ENCODE peak calls at places on chromosomes 2 and 18, in four cellular contexts. One of them, this sample, is unnamed.
A peak's percentile ranks its signal among the peaks of the same experiment; 100 is the strongest.

GRCh38 chr2:131081190-131081589 is 12.1 kb downstream of the FAM168B start:
- DNase-seq in HepG2: no peak
- DNase-seq in GM12878: no peak
- DNase-seq in H1: no peak
- DNase-seq in this sample: no peak

GRCh38 chr2:30225131-30225762 is 6.1 kb upstream of the LBH start:
- DNase-seq in HepG2: no peak
- DNase-seq in GM12878: no peak
- DNase-seq in H1: no peak
- DNase-seq in this sample: no peak

GRCh38 chr2:118387509-118387908 is 299.2 kb downstream of the INSIG2 start:
- DNase-seq in HepG2: no peak
- DNase-seq in GM12878: no peak
- DNase-seq in H1: no peak
- DNase-seq in this sample: no peak

GRCh38 chr18:2905802-2906521 is 59.2 kb downstream of the EMILIN2 start:
- DNase-seq in HepG2: peak; percentile 44
- DNase-seq in GM12878: no peak
- DNase-seq in H1: no peak
- DNase-seq in this sample: no peak

GRCh38 chr2:64866797-64867196 is 122.4 kb upstream of the SLC1A4 start:
- DNase-seq in HepG2: no peak
- DNase-seq in GM12878: no peak
- DNase-seq in H1: no peak
- DNase-seq in this sample: no peak

GRCh38 chr2:7887441-7887840 is 794.4 kb upstream of the ID2 start:
- DNase-seq in HepG2: no peak
- DNase-seq in GM12878: no peak
- DNase-seq in H1: no peak
- DNase-seq in this sample: no peak

GRCh38 chr2:119739580-119740255 is 20.0 kb upstream of the PTPN4 start:
- DNase-seq in HepG2: no peak
- DNase-seq in GM12878: no peak
- DNase-seq in H1: no peak
- DNase-seq in this sample: no peak

GRCh38 chr18:9403795-9404564 is 69.4 kb downstream of the TWSG1 start:
- DNase-seq in HepG2: peak; percentile 54
- DNase-seq in GM12878: no peak
- DNase-seq in H1: no peak
- DNase-seq in this sample: no peak

GRCh38 chr2:16215892-16216554 is 275.7 kb downstream of the MYCN start:
- DNase-seq in HepG2: no peak
- DNase-seq in GM12878: no peak
- DNase-seq in H1: no peak
- DNase-seq in this sample: no peak

GRCh38 chr2:44246840-44247369 is 28.4 kb upstream of the SLC3A1 start:
- DNase-seq in HepG2: no peak
- DNase-seq in GM12878: no peak
- DNase-seq in H1: no peak
- DNase-seq in this sample: no peak

GRCh38 chr2:238727585-238728321 is 120.1 kb upstream of the TWIST2 start:
- DNase-seq in HepG2: no peak
- DNase-seq in GM12878: no peak
- DNase-seq in H1: no peak
- DNase-seq in this sample: no peak

GRCh38 chr2:227717687-227718567 is at the start of gene SLC19A3:
- DNase-seq in HepG2: peak; percentile 69
- DNase-seq in GM12878: no peak
- DNase-seq in H1: peak; percentile 49
- DNase-seq in this sample: peak; percentile 82

GRCh38 chr2:99811544-99811943 is 321.7 kb upstream of the REV1 start:
- DNase-seq in HepG2: no peak
- DNase-seq in GM12878: no peak
- DNase-seq in H1: no peak
- DNase-seq in this sample: no peak

GRCh38 chr2:58916127-58916526 is 675.0 kb upstream of the FANCL start:
- DNase-seq in HepG2: no peak
- DNase-seq in GM12878: no peak
- DNase-seq in H1: no peak
- DNase-seq in this sample: no peak

GRCh38 chr2:55047677-55048299 is 2.5 kb downstream of the RTN4 start:
- DNase-seq in HepG2: peak; percentile 71
- DNase-seq in GM12878: no peak
- DNase-seq in H1: no peak
- DNase-seq in this sample: no peak

GRCh38 chr2:111704246-111704645 is 179.7 kb downstream of the ANAPC1 start:
- DNase-seq in HepG2: peak; percentile 28
- DNase-seq in GM12878: no peak
- DNase-seq in H1: no peak
- DNase-seq in this sample: no peak

GRCh38 chr2:6866239-6866745 is 585 bp upstream of the CMPK2 start:
- DNase-seq in HepG2: peak; percentile 24
- DNase-seq in GM12878: peak; percentile 17
- DNase-seq in H1: no peak
- DNase-seq in this sample: peak; percentile 36

GRCh38 chr2:168992026-168992425 is 39.1 kb downstream of the ABCB11 start:
- DNase-seq in HepG2: no peak
- DNase-seq in GM12878: no peak
- DNase-seq in H1: no peak
- DNase-seq in this sample: no peak

GRCh38 chr2:158718196-158718585 is 76.9 kb upstream of the DAPL1 start:
- DNase-seq in HepG2: no peak
- DNase-seq in GM12878: no peak
- DNase-seq in H1: no peak
- DNase-seq in this sample: no peak

GRCh38 chr2:215466097-215466909 is 30.4 kb upstream of the FN1 start:
- DNase-seq in HepG2: no peak
- DNase-seq in GM12878: no peak
- DNase-seq in H1: no peak
- DNase-seq in this sample: no peak

GRCh38 chr2:229980440-229981184 is 58.3 kb downstream of the FBXO36 start:
- DNase-seq in HepG2: no peak
- DNase-seq in GM12878: peak; percentile 17
- DNase-seq in H1: no peak
- DNase-seq in this sample: no peak

GRCh38 chr2:195871326-195871725 is 197.3 kb downstream of the DNAH7 start:
- DNase-seq in HepG2: no peak
- DNase-seq in GM12878: no peak
- DNase-seq in H1: no peak
- DNase-seq in this sample: no peak

GRCh38 chr18:59718108-59719057 is 21.2 kb upstream of the CCBE1 start:
- DNase-seq in HepG2: no peak
- DNase-seq in GM12878: no peak
- DNase-seq in H1: no peak
- DNase-seq in this sample: no peak

GRCh38 chr2:160912276-160912675 is 248.0 kb upstream of the TANK start:
- DNase-seq in HepG2: no peak
- DNase-seq in GM12878: no peak
- DNase-seq in H1: no peak
- DNase-seq in this sample: no peak

DNA sequence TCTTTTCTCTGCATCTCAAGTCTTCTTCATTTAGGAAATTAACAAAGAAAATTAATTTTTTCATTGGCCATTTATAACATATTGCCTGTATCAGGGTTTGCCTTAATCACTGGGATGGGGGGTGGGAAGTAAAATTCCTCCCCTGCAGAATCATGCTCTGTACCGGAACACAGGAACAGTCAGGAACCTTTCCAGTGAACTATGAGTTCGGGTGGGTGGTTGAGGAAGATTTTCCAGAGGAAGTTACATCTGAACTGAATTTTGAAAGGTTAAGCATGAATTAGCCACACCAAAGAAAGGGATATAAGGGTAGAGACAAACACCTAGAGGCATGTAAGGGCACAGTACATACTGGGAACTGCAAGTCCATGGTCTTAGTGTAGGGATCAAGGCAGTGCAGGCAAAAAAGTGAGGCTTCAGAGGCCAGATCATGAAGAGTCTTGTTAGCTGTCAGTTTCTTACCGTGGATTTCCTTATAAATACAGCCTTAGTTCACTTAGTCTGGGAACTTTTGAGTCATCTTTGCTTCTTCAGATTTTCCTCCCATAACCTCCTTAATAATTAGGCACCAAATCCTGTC is 55.6 kb downstream of the FAM117B start:
- DNase-seq in HepG2: no peak
- DNase-seq in GM12878: no peak
- DNase-seq in H1: no peak
- DNase-seq in this sample: no peak
- TF ChIP-seq YY1 in HepG2: no peak
- TF ChIP-seq YY1 in GM12878: no peak
- TF ChIP-seq YY1 in H1: no peak
- TF ChIP-seq YY1 in this sample: no peak

DNA sequence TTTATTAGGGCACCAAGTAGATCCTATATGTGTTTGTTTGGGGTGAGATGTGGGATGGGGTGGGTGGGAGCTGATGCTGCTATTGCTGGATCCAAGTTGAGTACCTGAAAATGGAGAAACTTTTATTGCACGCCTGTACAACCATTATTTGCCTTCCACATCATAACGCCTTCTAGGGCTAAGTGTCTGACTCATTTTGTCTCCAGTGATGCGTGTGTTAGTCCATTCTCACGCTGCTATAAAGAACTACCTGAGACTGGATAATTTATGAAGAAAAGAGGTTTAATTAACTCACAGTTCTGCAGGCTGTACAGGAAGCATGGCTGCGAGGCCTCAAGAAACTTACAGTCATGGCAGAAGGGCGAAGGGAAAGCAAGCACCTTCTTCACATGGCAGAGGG is 58.2 kb downstream of the KDM3A start:
- DNase-seq in HepG2: no peak
- DNase-seq in GM12878: no peak
- DNase-seq in H1: no peak
- DNase-seq in this sample: no peak
- H3K36me3 ChIP-seq in HepG2: peaks cover 10% of the 10 kb centered on the region
- H3K36me3 ChIP-seq in GM12878: peaks cover 34% of the 10 kb centered on the region
- H3K36me3 ChIP-seq in H1: peaks cover 51% of the 10 kb centered on the region
- H3K36me3 ChIP-seq in this sample: peaks cover 35% of the 10 kb centered on the region

DNA sequence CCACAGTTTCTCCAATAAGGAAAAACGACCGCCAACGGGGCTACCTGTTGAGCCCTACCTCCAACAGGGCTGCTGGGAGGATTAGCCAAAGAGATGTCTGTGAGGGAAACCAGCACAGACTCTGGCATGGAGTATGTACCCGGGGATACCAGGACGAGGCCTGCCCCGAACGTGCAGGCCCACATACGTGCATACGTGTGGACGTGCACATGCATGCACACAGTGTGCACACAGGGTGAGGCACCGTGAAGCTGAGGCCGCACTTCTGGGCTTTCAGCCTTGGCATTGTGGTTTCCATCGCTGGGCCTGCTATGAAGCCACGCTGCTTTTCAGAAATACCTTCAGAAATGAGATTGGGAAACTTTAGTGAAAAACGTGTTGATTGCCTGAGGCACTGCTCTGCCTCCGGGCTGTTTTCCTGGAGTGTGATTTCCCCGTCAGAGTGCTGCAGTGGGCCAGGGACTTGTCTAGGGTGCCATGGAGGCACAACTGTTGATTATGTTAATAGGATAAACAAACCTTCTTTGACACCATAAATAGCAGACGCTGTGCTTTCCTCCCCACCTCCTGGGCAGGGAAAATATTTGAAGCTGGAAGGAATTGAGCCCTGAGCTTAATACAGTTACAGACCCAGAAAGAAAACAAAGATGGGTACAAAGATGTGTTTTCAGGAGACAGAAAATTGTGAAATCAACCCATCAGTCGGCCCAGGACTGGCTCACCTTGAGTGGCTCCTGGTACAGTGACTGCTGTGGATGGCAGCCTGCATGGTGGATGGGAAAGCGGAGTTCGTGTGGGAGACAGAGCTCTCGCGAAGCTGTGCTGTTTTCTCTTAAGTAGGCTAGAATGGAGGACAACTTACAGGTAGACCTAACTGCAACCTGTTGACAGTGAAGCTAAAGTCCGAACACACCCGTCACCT is 182.3 kb downstream of the FAM210A start:
- DNase-seq in HepG2: peak; percentile 53
- DNase-seq in GM12878: no peak
- DNase-seq in H1: no peak
- DNase-seq in this sample: no peak
- TF ChIP-seq SUZ12 in HepG2: no peak
- TF ChIP-seq SUZ12 in GM12878: no peak
- TF ChIP-seq SUZ12 in H1: no peak
- TF ChIP-seq SUZ12 in this sample: no peak

GRCh38 chr2:221943078-221943810 is 355.6 kb downstream of the PAX3 start:
- DNase-seq in HepG2: no peak
- DNase-seq in GM12878: no peak
- DNase-seq in H1: no peak
- DNase-seq in this sample: no peak
- TF ChIP-seq YY1 in HepG2: no peak
- TF ChIP-seq YY1 in GM12878: no peak
- TF ChIP-seq YY1 in H1: no peak
- TF ChIP-seq YY1 in this sample: no peak